ENCODE peak calls at places on chromosome 7, in eight cellular contexts. F is fibroblast of pulmonary artery; D is endodermal cell; K is RWPE1; W is CD4-positive, alpha-beta T cell; V is PC-3; R is cardiac fibroblast; Y is naive thymus-derived CD8-positive, alpha-beta T cell. Q is an unnamed sample.

GRCh38 chr7:136009488-136010079 is 32.4 kb upstream of the MTPN start:
- DNase-seq in F (peak; percentile 70), D (no peak), K (peak; percentile 15), W (no peak), V (peak; percentile 76), R (peak; percentile 70), Y (peak; percentile 54), Q (peak; percentile 33)

GRCh38 chr7:36291387-36292316 is 98.0 kb upstream of the ANLN start:
- DNase-seq in F (peak; percentile 89), D (peak; percentile 92), K (peak; percentile 74), W (peak; percentile 69), V (peak; percentile 89), R (peak; percentile 90), Y (peak; percentile 74), Q (peak; percentile 88)

GRCh38 chr7:19508124-19508523 is 200.7 kb downstream of the POLR1F start:
- DNase-seq in F (no peak), D (no peak), K (no peak), W (no peak), V (no peak), R (peak; percentile 12), Y (no peak), Q (no peak)

GRCh38 chr7:90655566-90655965 is 59.4 kb downstream of the CDK14 start:
- DNase-seq in F (peak; percentile 85), D (no peak), K (peak; percentile 9), W (no peak), V (peak; percentile 82), R (peak; percentile 70), Y (no peak), Q (peak; percentile 32)

GRCh38 chr7:70134029-70134445 is 535.8 kb downstream of the AUTS2 start:
- DNase-seq in F (no peak), D (no peak), K (no peak), W (no peak), V (no peak), R (peak; percentile 5), Y (no peak), Q (no peak)

GRCh38 chr7:25881317-25881716 is 270.7 kb upstream of the NFE2L3 start:
- DNase-seq in F (no peak), D (no peak), K (no peak), W (no peak), V (no peak), R (no peak), Y (no peak), Q (no peak)

GRCh38 chr7:36851382-36851781 is 127.1 kb upstream of the AOAH start:
- DNase-seq in F (no peak), D (no peak), K (no peak), W (no peak), V (no peak), R (no peak), Y (no peak), Q (no peak)

GRCh38 chr7:90313908-90314307 is 7.2 kb downstream of the FAM237B start:
- DNase-seq in F (no peak), D (no peak), K (no peak), W (no peak), V (no peak), R (no peak), Y (no peak), Q (no peak)

GRCh38 chr7:41918597-41918996 is 215.7 kb upstream of the INHBA start:
- DNase-seq in F (peak; percentile 70), D (no peak), K (no peak), W (no peak), V (peak; percentile 21), R (peak; percentile 59), Y (no peak), Q (peak; percentile 50)

GRCh38 chr7:51311166-51311565 is 5.4 kb downstream of the COBL start:
- DNase-seq in F (no peak), D (peak; percentile 73), K (no peak), W (no peak), V (no peak), R (no peak), Y (no peak), Q (no peak)

GRCh38 chr7:34656036-34656435 is 2.0 kb upstream of the NPSR1 start:
- DNase-seq in F (no peak), D (no peak), K (no peak), W (no peak), V (peak; percentile 60), R (no peak), Y (no peak), Q (no peak)

GRCh38 chr7:135180122-135180521 is 9.6 kb upstream of the CYREN start:
- DNase-seq in F (no peak), D (no peak), K (no peak), W (no peak), V (no peak), R (no peak), Y (no peak), Q (no peak)

Q was measured in AG20443.